ENCODE peak calls at places on chromosomes 4 and X, in six cellular contexts. Q is fibroblast of the conjunctiva; H is CD8-positive, alpha-beta memory T cell; D is occipital lobe; E is stimulated activated CD4-positive, alpha-beta T cell treated with anti-CD3 and anti-CD28 coated beads, Interleukin-1b, Interleukin-23, amount 100 ng/mL, for 24 hours; M is lower leg skin. W is an unnamed sample.

GRCh38 chrX:10648608-10649007 is 28.2 kb upstream of the MID1 start:
- DNase-seq in E (no peak), H (no peak), D (no peak), Q (no peak), M (peak), W (no peak)

GRCh38 chr4:42671431-42672194 is 14.7 kb upstream of the ATP8A1 start:
- DNase-seq in E (no peak), M (no peak), D (no peak), H (peak), Q (no peak), W (no peak)

GRCh38 chrX:83469551-83469950 is 38.5 kb upstream of the POU3F4 start:
- DNase-seq in H (no peak), E (no peak), M (no peak), Q (no peak), D (no peak), W (no peak)

GRCh38 chr4:25503779-25504178 is 126.7 kb downstream of the ANAPC4 start:
- DNase-seq in E (no peak), H (no peak), Q (no peak), M (no peak), D (no peak), W (no peak)

GRCh38 chr4:102503831-102504786 is 3.0 kb downstream of the NFKB1 start:
- DNase-seq in H (peak), E (no peak), M (no peak), Q (no peak), D (no peak), W (no peak)

GRCh38 chrX:103691059-103691458 is 4.6 kb upstream of the MORF4L2 start:
- DNase-seq in E (no peak), H (no peak), Q (no peak), D (no peak), M (no peak), W (no peak)

GRCh38 chrX:148741441-148741840 is 241.0 kb downstream of the AFF2 start:
- DNase-seq in D (no peak), M (no peak), Q (no peak), H (no peak), E (no peak), W (no peak)

GRCh38 chrX:38941675-38942074 is 140.4 kb downstream of the MID1IP1 start:
- DNase-seq in M (no peak), Q (no peak), D (no peak), H (no peak), E (no peak), W (no peak)

GRCh38 chrX:150958177-150958576 is 25.0 kb upstream of the HMGB3 start:
- DNase-seq in E (no peak), M (no peak), D (no peak), Q (no peak), H (no peak), W (no peak)

GRCh38 chr4:100189820-100190642 is at the start of gene DDIT4L:
- DNase-seq in M (no peak), D (no peak), H (peak), Q (no peak), E (no peak), W (no peak)

GRCh38 chr4:81040175-81040659 is 9.7 kb downstream of the BMP3 start:
- DNase-seq in M (no peak), H (peak), E (no peak), D (no peak), Q (no peak), W (no peak)

GRCh38 chrX:135973025-135973547 is 702 bp downstream of the MMGT1 start:
- DNase-seq in E (no peak), Q (no peak), M (no peak), D (peak), H (no peak), W (no peak)

GRCh38 chrX:3711331-3711917 is 2.0 kb downstream of the PRKX start:
- DNase-seq in H (peak), M (no peak), D (no peak), E (no peak), Q (no peak), W (no peak)

GRCh38 chr4:11675051-11675800 is 246.5 kb upstream of the HS3ST1 start:
- DNase-seq in H (no peak), M (no peak), D (no peak), E (no peak), Q (no peak), W (no peak)

GRCh38 chrX:120556251-120556650 is 4.5 kb downstream of the CUL4B start:
- DNase-seq in Q (no peak), E (no peak), M (no peak), D (no peak), H (no peak), W (no peak)

GRCh38 chr4:89797117-89797516 is 39.8 kb downstream of the SNCA start:
- DNase-seq in Q (no peak), M (peak), D (no peak), H (no peak), E (no peak), W (no peak)

GRCh38 chr4:175386776-175387507 is 425.1 kb downstream of the GPM6A start:
- DNase-seq in H (no peak), E (no peak), D (no peak), Q (no peak), M (no peak), W (no peak)

GRCh38 chrX:51779306-51779705 is 36.1 kb downstream of the GSPT2 start:
- DNase-seq in Q (no peak), D (no peak), E (no peak), H (no peak), M (no peak), W (no peak)

W was measured in omental fat pad.